ENCODE peak calls at places on chromosomes 11 and 22, in nine cellular contexts. H is nephron progenitor cell; X is amniotic stem cell; D is activated CD4-positive, alpha-beta T cell treated with anti-CD3 and anti-CD28 coated beads, Interleukin-2, amount 50 U/mL, for 24 hours; K is NCI-H774; O is astrocyte of the cerebellum; J is activated CD8-positive, alpha-beta memory T cell treated with anti-CD3 and anti-CD28 coated beads for 48 hours; Q is memory B cell; W is EH. M is an unnamed sample.

GRCh38 chr22:45671051-45671782 is 417 bp upstream of the ATXN10 start:
- DNase-seq in H (peak), X (no peak), D (no peak), K (no peak), O (no peak), J (no peak), Q (peak), W (no peak), M (no peak)

GRCh38 chr22:27115816-27116256 is 458.4 kb downstream of the MIAT start:
- DNase-seq in H (no peak), X (no peak), D (no peak), K (no peak), O (peak), J (no peak), Q (no peak), W (peak), M (no peak)

GRCh38 chr11:19603771-19604170 is 108.9 kb upstream of the NAV2 start:
- DNase-seq in H (no peak), X (no peak), D (no peak), K (no peak), O (no peak), J (no peak), Q (no peak), W (no peak), M (no peak)

GRCh38 chr22:27405672-27406388 is 395.7 kb downstream of the MN1 start:
- DNase-seq in H (peak), X (peak), D (no peak), K (no peak), O (no peak), J (peak), Q (no peak), W (peak), M (no peak)

GRCh38 chr22:44712962-44713361 is 11.0 kb downstream of the PRR5 start:
- DNase-seq in H (no peak), X (no peak), D (no peak), K (no peak), O (no peak), J (no peak), Q (no peak), W (no peak), M (no peak)

GRCh38 chr22:37571258-37571991 is 8.5 kb downstream of the LGALS2 start:
- DNase-seq in H (no peak), X (no peak), D (no peak), K (no peak), O (no peak), J (no peak), Q (no peak), W (peak), M (no peak)

GRCh38 chr22:40247976-40248375 is 70.3 kb downstream of the TNRC6B start:
- DNase-seq in H (no peak), X (no peak), D (no peak), K (no peak), O (no peak), J (no peak), Q (no peak), W (no peak), M (no peak)

GRCh38 chr22:29623059-29623458 is 19.6 kb downstream of the NF2 start:
- DNase-seq in H (no peak), X (no peak), D (no peak), K (no peak), O (no peak), J (no peak), Q (no peak), W (no peak), M (no peak)

GRCh38 chr11:108927791-108928545 is 263.1 kb downstream of the DDX10 start:
- DNase-seq in H (no peak), X (no peak), D (no peak), K (peak), O (no peak), J (no peak), Q (no peak), W (no peak), M (no peak)

GRCh38 chr11:16814410-16815046 is 76.1 kb downstream of the C11orf58 start:
- DNase-seq in H (no peak), X (no peak), D (no peak), K (no peak), O (no peak), J (no peak), Q (no peak), W (no peak), M (no peak)

GRCh38 chr11:111528557-111528956 is 12.0 kb upstream of the LAYN start:
- DNase-seq in H (no peak), X (no peak), D (no peak), K (no peak), O (no peak), J (no peak), Q (no peak), W (peak), M (no peak)

GRCh38 chr11:69983897-69984438 is 94.1 kb upstream of the ANO1 start:
- DNase-seq in H (no peak), X (no peak), D (no peak), K (no peak), O (no peak), J (no peak), Q (no peak), W (peak), M (no peak)

GRCh38 chr11:78022397-78023396 is at the start of gene KCTD14:
- DNase-seq in H (peak), X (no peak), D (no peak), K (peak), O (no peak), J (no peak), Q (no peak), W (peak), M (no peak)

GRCh38 chr11:63536669-63537292 is at the start of gene PLAAT4:
- DNase-seq in H (no peak), X (no peak), D (peak), K (no peak), O (peak), J (no peak), Q (no peak), W (peak), M (no peak)

GRCh38 chr11:33893711-33894401 is 2.0 kb upstream of the LMO2 start:
- DNase-seq in H (no peak), X (no peak), D (peak), K (no peak), O (no peak), J (peak), Q (peak), W (no peak), M (no peak)

GRCh38 chr11:57644748-57645715 is 4.7 kb downstream of the YPEL4 start:
- DNase-seq in H (peak), X (no peak), D (peak), K (peak), O (peak), J (peak), Q (peak), W (peak), M (peak)

GRCh38 chr22:25111579-25112517 is 87.8 kb upstream of the CRYBB3 start:
- DNase-seq in H (no peak), X (no peak), D (no peak), K (no peak), O (no peak), J (no peak), Q (no peak), W (no peak), M (no peak)

GRCh38 chr11:46420513-46420912 is 28.9 kb upstream of the CHRM4 start:
- DNase-seq in H (no peak), X (no peak), D (no peak), K (no peak), O (no peak), J (no peak), Q (no peak), W (no peak), M (no peak)

GRCh38 chr11:124890701-124891389 is 6.8 kb downstream of the ROBO4 start:
- DNase-seq in H (no peak), X (no peak), D (no peak), K (no peak), O (no peak), J (no peak), Q (peak), W (no peak), M (peak)

GRCh38 chr11:20609727-20610707 is 10.6 kb downstream of the SLC6A5 start:
- DNase-seq in H (peak), X (peak), D (peak), K (peak), O (peak), J (peak), Q (peak), W (peak), M (peak)

GRCh38 chr11:46930089-46930488 is 6.5 kb upstream of the CSTPP1 start:
- DNase-seq in H (no peak), X (no peak), D (no peak), K (peak), O (peak), J (no peak), Q (no peak), W (peak), M (no peak)

GRCh38 chr11:85805387-85805786 is 5.6 kb downstream of the SYTL2 start:
- DNase-seq in H (no peak), X (no peak), D (no peak), K (no peak), O (no peak), J (no peak), Q (no peak), W (peak), M (no peak)

GRCh38 chr22:38062782-38063181 is 5.6 kb downstream of the PICK1 start:
- DNase-seq in H (no peak), X (no peak), D (no peak), K (no peak), O (no peak), J (no peak), Q (no peak), W (no peak), M (no peak)

GRCh38 chr11:26045082-26045481 is 286.8 kb upstream of the ANO3 start:
- DNase-seq in H (no peak), X (no peak), D (no peak), K (no peak), O (no peak), J (no peak), Q (no peak), W (no peak), M (no peak)

GRCh38 chr11:10683429-10683828 is 10.1 kb downstream of the IRAG1 start:
- DNase-seq in H (no peak), X (no peak), D (no peak), K (no peak), O (no peak), J (no peak), Q (no peak), W (no peak), M (no peak)

GRCh38 chr11:71307811-71308645 is 55.7 kb upstream of the SHANK2 start:
- DNase-seq in H (no peak), X (no peak), D (no peak), K (no peak), O (no peak), J (no peak), Q (no peak), W (no peak), M (no peak)

GRCh38 chr11:72353861-72354260 is 80.5 kb downstream of the CLPB start:
- DNase-seq in H (no peak), X (no peak), D (no peak), K (no peak), O (no peak), J (no peak), Q (no peak), W (peak), M (no peak)

GRCh38 chr11:61023086-61024035 is 51.9 kb downstream of the CD6 start:
- DNase-seq in H (no peak), X (no peak), D (peak), K (no peak), O (no peak), J (no peak), Q (no peak), W (no peak), M (no peak)

GRCh38 chr11:27447288-27447914 is 25.2 kb downstream of the LGR4 start:
- DNase-seq in H (no peak), X (no peak), D (no peak), K (no peak), O (no peak), J (no peak), Q (no peak), W (peak), M (no peak)

GRCh38 chr11:69155302-69156198 is at the start of gene SMIM38:
- DNase-seq in H (no peak), X (no peak), D (no peak), K (no peak), O (no peak), J (no peak), Q (no peak), W (no peak), M (no peak)

GRCh38 chr11:44094260-44094868 is 1.1 kb upstream of the EXT2 start:
- DNase-seq in H (peak), X (peak), D (peak), K (peak), O (peak), J (peak), Q (peak), W (peak), M (peak)

GRCh38 chr11:58928082-58928574 is 11.2 kb upstream of the GLYATL1 start:
- DNase-seq in H (peak), X (no peak), D (no peak), K (no peak), O (no peak), J (no peak), Q (no peak), W (peak), M (no peak)

GRCh38 chr11:59754859-59755700 is at the start of gene STX3:
- DNase-seq in H (peak), X (peak), D (peak), K (peak), O (no peak), J (peak), Q (peak), W (peak), M (peak)

GRCh38 chr11:44785856-44786606 is 59.3 kb downstream of the TSPAN18 start:
- DNase-seq in H (no peak), X (no peak), D (no peak), K (no peak), O (no peak), J (no peak), Q (no peak), W (no peak), M (no peak)